ENCODE peak calls at places on chromosomes 7 and 10, in eight cellular contexts. A is CD4-positive, CD25-positive, alpha-beta regulatory T cell; C is MM.1S; M is endothelial cell of umbilical vein; R is hepatocyte; W is upper lobe of left lung; J is right cardiac atrium; Y is heart left ventricle. D is an unnamed sample. For H3K27me3 and H3K9me3, the result is how much of the 10 kb centered on the place peaks cover.

GRCh38 chr10:106535304-106535964 is 629.1 kb downstream of the SORCS1 start:
- DNase-seq in A (no peak), C (no peak), M (no peak), R (no peak), W (no peak), J (no peak), Y (no peak), D (no peak)

GRCh38 chr7:7051221-7051877 is 131.0 kb upstream of the C1GALT1 start:
- DNase-seq in A (no peak), C (no peak), M (no peak), R (peak), W (no peak), J (no peak), Y (no peak), D (no peak)

GRCh38 chr10:102453502-102453901 is 2.2 kb upstream of the C10orf95 start:
- DNase-seq in A (no peak), C (no peak), M (no peak), R (no peak), W (peak), J (no peak), Y (no peak), D (no peak)

GRCh38 chr7:106947244-106947728 is 82.2 kb downstream of the PIK3CG start:
- DNase-seq in A (peak), C (peak), M (peak), R (peak), W (peak), J (peak), Y (peak), D (peak)

GRCh38 chr7:90345548-90346319 is 782 bp upstream of the GTPBP10 start:
- DNase-seq in A (peak), C (peak), M (peak), R (peak), W (peak), J (no peak), Y (no peak), D (no peak)

GRCh38 chr10:117373848-117374505 is 1.3 kb downstream of the PDZD8 start:
- DNase-seq in A (peak), C (no peak), M (peak), R (peak), W (peak), J (peak), Y (peak), D (peak)

GRCh38 chr7:1254281-1255082 is 21.8 kb downstream of the UNCX start:
- DNase-seq in A (no peak), C (no peak), M (no peak), R (no peak), W (no peak), J (peak), Y (no peak), D (no peak)

GRCh38 chr7:155811895-155812761 is at the start of gene SHH:
- DNase-seq in A (no peak), C (peak), M (peak), R (peak), W (no peak), J (peak), Y (no peak), D (no peak)

GRCh38 chr10:132142396-132143161 is 44.2 kb upstream of the DPYSL4 start:
- DNase-seq in A (peak), C (no peak), M (no peak), R (peak), W (peak), J (peak), Y (peak), D (no peak)

GRCh38 chr7:105098863-105099515 is 85.0 kb downstream of the KMT2E start:
- DNase-seq in A (peak), C (no peak), M (peak), R (no peak), W (no peak), J (no peak), Y (no peak), D (no peak)

GRCh38 chr10:11225935-11226334 is 208.3 kb downstream of the CELF2 start:
- DNase-seq in A (peak), C (peak), M (no peak), R (no peak), W (peak), J (peak), Y (peak), D (no peak)

GRCh38 chr7:149778696-149779501 is 5.5 kb upstream of the ZNF467 start:
- DNase-seq in A (no peak), C (no peak), M (no peak), R (no peak), W (no peak), J (no peak), Y (no peak), D (no peak)

GRCh38 chr7:81604075-81604807 is 165.6 kb downstream of the HGF start:
- DNase-seq in A (no peak), C (no peak), M (peak), R (no peak), W (no peak), J (no peak), Y (no peak), D (no peak)

GRCh38 chr10:103493911-103494877 is 689 bp downstream of the NEURL1 start:
- DNase-seq in A (peak), C (peak), M (no peak), R (peak), W (no peak), J (peak), Y (no peak), D (no peak)

GRCh38 chr10:81116990-81117389 is 579.3 kb downstream of the SH2D4B start:
- DNase-seq in A (no peak), C (peak), M (no peak), R (no peak), W (no peak), J (no peak), Y (no peak), D (no peak)

GRCh38 chr10:91378061-91378460 is 32.1 kb upstream of the HECTD2 start:
- DNase-seq in A (peak), C (no peak), M (no peak), R (no peak), W (no peak), J (no peak), Y (no peak), D (no peak)

GRCh38 chr7:1845536-1846311 is 175.6 kb downstream of the ELFN1 start:
- DNase-seq in A (no peak), C (no peak), M (no peak), R (no peak), W (no peak), J (peak), Y (peak), D (no peak)

GRCh38 chr7:123209786-123210185 is 10.0 kb upstream of the SLC13A1 start:
- DNase-seq in A (no peak), C (no peak), M (peak), R (peak), W (no peak), J (no peak), Y (no peak), D (no peak)

GRCh38 chr7:24948739-24949138 is 31.2 kb downstream of the OSBPL3 start:
- DNase-seq in A (no peak), C (no peak), M (peak), R (no peak), W (no peak), J (no peak), Y (no peak), D (no peak)

GRCh38 chr7:142345817-142346216 is 88.0 kb upstream of the PRSS58 start:
- DNase-seq in A (peak), C (no peak), M (no peak), R (no peak), W (no peak), J (no peak), Y (no peak), D (no peak)

GRCh38 chr7:122651451-122651850 is 47.5 kb downstream of the RNF133 start:
- DNase-seq in A (no peak), C (no peak), M (no peak), R (no peak), W (no peak), J (no peak), Y (no peak), D (no peak)

GRCh38 chr10:49162761-49163160 is 25.4 kb downstream of the TMEM273 start:
- DNase-seq in A (no peak), C (no peak), M (no peak), R (no peak), W (no peak), J (no peak), Y (no peak), D (no peak)

GRCh38 chr7:18053177-18053928 is 25.7 kb upstream of the PRPS1L1 start:
- DNase-seq in A (no peak), C (no peak), M (no peak), R (no peak), W (no peak), J (no peak), Y (no peak), D (no peak)

GRCh38 chr7:149020483-149020882 is 7.8 kb downstream of the PDIA4 start:
- DNase-seq in A (no peak), C (no peak), M (no peak), R (no peak), W (no peak), J (no peak), Y (no peak), D (no peak)

GRCh38 chr10:538895-539294 is 150.6 kb downstream of the DIP2C start:
- DNase-seq in A (no peak), C (no peak), M (no peak), R (no peak), W (no peak), J (no peak), Y (no peak), D (no peak)

GRCh38 chr7:24762771-24763170 is 5.5 kb upstream of the GSDME start:
- DNase-seq in A (no peak), C (no peak), M (no peak), R (no peak), W (no peak), J (no peak), Y (no peak), D (no peak)

GRCh38 chr7:137742051-137742450 is 104.7 kb downstream of the DGKI start:
- DNase-seq in A (no peak), C (no peak), M (no peak), R (no peak), W (no peak), J (no peak), Y (no peak), D (no peak)

GRCh38 chr7:106073701-106074100 is 38.4 kb downstream of the SYPL1 start:
- DNase-seq in A (no peak), C (no peak), M (no peak), R (no peak), W (no peak), J (no peak), Y (no peak), D (no peak)

GRCh38 chr10:114174462-114175190 is 623 bp upstream of the CCDC186 start:
- DNase-seq in A (no peak), C (peak), M (no peak), R (no peak), W (peak), J (peak), Y (peak), D (peak)

GRCh38 chr10:114682121-114682520 is 24.0 kb upstream of the ABLIM1 start:
- DNase-seq in A (no peak), C (no peak), M (no peak), R (no peak), W (no peak), J (no peak), Y (no peak), D (no peak)

GRCh38 chr10:83582407-83583095 is 556.8 kb upstream of the GHITM start:
- DNase-seq in A (no peak), C (no peak), M (no peak), R (no peak), W (no peak), J (no peak), Y (no peak), D (no peak)
- H3K27me3 ChIP-seq in A (under half), C (under half), M (under half), R (under half), W (under half), J (under half), Y (under half), D (under half)

GRCh38 chr10:37010741-37011140 is 114.7 kb upstream of the ANKRD30A start:
- DNase-seq in A (no peak), C (no peak), M (no peak), R (no peak), W (no peak), J (no peak), Y (no peak), D (no peak)
- H3K9me3 ChIP-seq in A (under half), C (under half), M (under half), R (under half), W (under half), J (under half), Y (under half), D (under half)

DNA sequence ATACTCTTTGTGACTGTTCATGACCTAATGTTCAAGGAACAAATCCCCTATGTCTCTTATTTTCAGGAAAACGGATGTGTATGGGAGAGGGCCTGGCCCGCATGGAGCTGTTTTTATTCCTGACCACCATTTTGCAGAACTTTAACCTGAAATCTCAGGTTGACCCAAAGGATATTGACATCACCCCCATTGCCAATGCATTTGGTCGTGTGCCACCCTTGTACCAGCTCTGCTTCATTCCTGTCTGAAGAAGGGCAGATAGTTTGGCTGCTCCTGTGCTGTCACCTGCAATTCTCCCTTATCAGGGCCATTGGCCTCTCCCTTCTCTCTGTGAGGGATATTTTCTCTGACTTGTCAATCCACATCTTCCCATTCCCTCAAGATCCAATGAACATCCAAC is 27.3 kb upstream of the CYP2C19 start:
- DNase-seq in A (no peak), C (no peak), M (no peak), R (no peak), W (no peak), J (no peak), Y (no peak), D (no peak)
- H3K27me3 ChIP-seq in A (under half), C (under half), M (under half), R (under half), W (under half), J (under half), Y (under half), D (under half)

GRCh38 chr10:128474571-128474970 is 348.3 kb upstream of the MKI67 start:
- DNase-seq in A (no peak), C (no peak), M (no peak), R (no peak), W (no peak), J (no peak), Y (no peak), D (no peak)
- H3K9me3 ChIP-seq in A (under half), C (under half), M (under half), R (under half), W (under half), J (under half), Y (under half), D (under half)

DNA sequence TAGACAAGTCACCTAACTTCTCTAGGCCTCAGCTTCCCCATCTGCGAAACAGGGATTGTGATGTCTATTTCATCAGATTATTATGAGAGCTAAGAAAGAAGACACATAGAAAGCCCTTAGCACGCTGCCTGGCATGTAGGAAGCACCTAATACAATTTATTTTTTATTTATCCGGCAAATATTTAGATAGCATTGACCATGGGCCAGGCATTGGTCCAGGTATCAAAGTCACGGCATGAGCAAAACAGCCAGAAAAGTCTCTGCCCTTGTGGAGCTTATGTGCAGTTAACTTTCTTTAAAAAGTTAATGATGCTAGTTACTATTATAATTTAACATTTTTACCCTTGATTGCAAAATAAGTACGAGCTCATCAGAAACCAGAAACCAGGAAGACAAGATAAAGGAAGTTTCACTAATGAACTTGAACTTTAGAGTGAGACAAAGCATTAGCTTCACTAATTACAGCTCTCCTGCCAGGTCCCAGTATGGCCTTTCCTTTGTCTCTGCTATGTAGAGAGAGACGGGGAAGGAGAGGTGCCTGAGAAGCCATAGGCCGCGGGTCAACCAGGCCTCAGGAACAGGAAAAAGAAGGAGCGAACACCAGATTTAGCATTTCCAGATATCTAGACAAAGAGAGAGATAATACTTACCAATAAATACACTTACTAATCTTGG is 139.5 kb upstream of the ADAM12 start:
- DNase-seq in A (no peak), C (no peak), M (no peak), R (no peak), W (no peak), J (no peak), Y (no peak), D (no peak)
- H3K27me3 ChIP-seq in A (under half), C (under half), M (under half), R (under half), W (under half), J (under half), Y (under half), D (under half)

DNA sequence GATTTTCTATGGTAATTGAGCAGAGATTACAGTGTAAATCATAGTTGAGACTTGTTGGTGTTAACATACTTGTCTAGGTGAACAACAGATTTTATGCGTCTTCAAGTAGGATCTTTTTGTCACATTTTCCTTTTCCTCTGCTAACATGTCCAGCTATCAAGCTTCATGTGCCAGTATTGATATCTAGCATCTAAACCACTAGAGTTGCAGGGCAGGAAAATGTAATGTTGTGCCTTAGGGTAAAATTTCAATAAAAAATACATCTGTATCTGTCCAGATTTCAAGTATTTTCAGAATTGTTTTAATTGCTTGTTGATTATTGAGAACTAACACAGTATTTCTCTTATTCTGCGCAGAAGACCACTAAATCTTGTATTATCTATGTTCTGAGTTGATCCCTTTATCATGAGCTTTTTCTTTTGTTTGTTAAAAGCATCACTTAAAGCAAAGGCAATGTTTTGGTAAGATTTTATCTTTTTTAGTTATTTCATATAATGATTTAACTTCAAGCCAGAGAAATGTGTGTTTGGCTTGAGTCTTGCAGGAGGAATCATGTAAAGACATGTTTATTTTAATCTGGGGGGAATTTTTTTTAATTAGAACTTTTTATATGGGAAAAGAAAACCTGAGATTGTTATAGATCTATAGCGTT is 16.5 kb downstream of the BICC1 start:
- DNase-seq in A (no peak), C (no peak), M (no peak), R (no peak), W (no peak), J (no peak), Y (no peak), D (no peak)
- H3K9me3 ChIP-seq in A (under half), C (under half), M (under half), R (under half), W (under half), J (under half), Y (under half), D (under half)

GRCh38 chr7:140033779-140034363 is 28.9 kb downstream of the PARP12 start:
- DNase-seq in A (no peak), C (no peak), M (no peak), R (no peak), W (no peak), J (no peak), Y (no peak), D (no peak)
- H3K27me3 ChIP-seq in A (under half), C (under half), M (under half), R (under half), W (under half), J (under half), Y (under half), D (under half)